ENCODE peak calls at places on chromosomes 4 and X, in five cellular contexts. X, V, H, G and J are unnamed samples.

GRCh38 chr4:150280081-150280950 is 202.1 kb downstream of the DCLK2 start:
- DNase-seq in H (no peak), X (peak; percentile 87), G (peak; percentile 97), V (peak; percentile 96), J (no peak)

GRCh38 chrX:103362504-103362903 is 6.2 kb downstream of the TCEAL9 start:
- DNase-seq in X (peak; percentile 54), G (peak; percentile 57), V (no peak), H (no peak), J (no peak)

GRCh38 chr4:1767770-1768366 is 25.2 kb upstream of the FGFR3 start:
- DNase-seq in G (peak; percentile 20), X (peak; percentile 41), H (no peak), V (no peak), J (peak; percentile 95)

GRCh38 chr4:22524895-22525294 is 9.0 kb upstream of the ADGRA3 start:
- DNase-seq in H (no peak), G (no peak), V (no peak), X (no peak), J (no peak)

GRCh38 chrX:120401301-120401700 is 39.4 kb downstream of the ATP1B4 start:
- DNase-seq in G (no peak), V (no peak), H (no peak), X (no peak), J (no peak)

GRCh38 chr4:102614801-102615200 is 113.6 kb downstream of the NFKB1 start:
- DNase-seq in V (no peak), G (no peak), X (no peak), H (no peak), J (no peak)

GRCh38 chr4:147528054-147528453 is 47.2 kb downstream of the EDNRA start:
- DNase-seq in X (no peak), V (no peak), H (no peak), G (no peak), J (no peak)

GRCh38 chr4:78310056-78310731 is 241.4 kb upstream of the ANXA3 start:
- DNase-seq in V (peak; percentile 4), X (peak; percentile 79), G (no peak), H (no peak), J (no peak)

GRCh38 chr4:186932196-186932595 is 208.5 kb upstream of the FAT1 start:
- DNase-seq in V (no peak), G (peak; percentile 51), X (no peak), H (no peak), J (no peak)

GRCh38 chr4:73872331-73873108 is 3.3 kb downstream of the CXCL1 start:
- DNase-seq in V (no peak), G (no peak), H (no peak), X (peak; percentile 38), J (no peak)

GRCh38 chr4:114378306-114378903 is 220.2 kb upstream of the UGT8 start:
- DNase-seq in V (peak; percentile 32), X (peak; percentile 51), H (no peak), G (peak; percentile 53), J (no peak)

GRCh38 chrX:129637217-129638109 is 17.3 kb downstream of the APLN start:
- DNase-seq in H (peak; percentile 33), V (peak; percentile 40), G (peak; percentile 30), X (peak; percentile 47), J (peak; percentile 56)

GRCh38 chr4:170047774-170048354 is 21.7 kb upstream of the MFAP3L start:
- DNase-seq in V (peak; percentile 25), G (peak; percentile 53), X (peak; percentile 58), H (no peak), J (no peak)

GRCh38 chr4:105158837-105159236 is 12.2 kb downstream of the TET2 start:
- DNase-seq in H (no peak), V (no peak), G (peak; percentile 46), X (peak; percentile 35), J (no peak)

GRCh38 chr4:110041742-110042141 is 129.1 kb downstream of the EGF start:
- DNase-seq in H (no peak), X (no peak), V (no peak), G (no peak), J (no peak)

GRCh38 chr4:126794363-126794762 is 838.4 kb upstream of the INTU start:
- DNase-seq in X (peak; percentile 94), H (no peak), G (peak; percentile 68), V (peak; percentile 64), J (no peak)

GRCh38 chr4:40848981-40849380 is 99.2 kb downstream of the NSUN7 start:
- DNase-seq in X (no peak), H (no peak), G (peak; percentile 50), V (no peak), J (no peak)

GRCh38 chrX:49001521-49002090 is 458 bp downstream of the GRIPAP1 start:
- DNase-seq in X (peak; percentile 41), H (peak; percentile 12), V (peak; percentile 52), G (peak; percentile 43), J (peak; percentile 39)

GRCh38 chr4:101969965-101970364 is 179.4 kb downstream of the BANK1 start:
- DNase-seq in G (no peak), V (no peak), H (no peak), X (no peak), J (no peak)

GRCh38 chr4:133081246-133081645 is 67.8 kb upstream of the PCDH10 start:
- DNase-seq in V (no peak), H (no peak), G (no peak), X (no peak), J (no peak)
- TF ChIP-seq CTCF in V (no peak), H (no peak), G (no peak), X (no peak), J (no peak)

DNA sequence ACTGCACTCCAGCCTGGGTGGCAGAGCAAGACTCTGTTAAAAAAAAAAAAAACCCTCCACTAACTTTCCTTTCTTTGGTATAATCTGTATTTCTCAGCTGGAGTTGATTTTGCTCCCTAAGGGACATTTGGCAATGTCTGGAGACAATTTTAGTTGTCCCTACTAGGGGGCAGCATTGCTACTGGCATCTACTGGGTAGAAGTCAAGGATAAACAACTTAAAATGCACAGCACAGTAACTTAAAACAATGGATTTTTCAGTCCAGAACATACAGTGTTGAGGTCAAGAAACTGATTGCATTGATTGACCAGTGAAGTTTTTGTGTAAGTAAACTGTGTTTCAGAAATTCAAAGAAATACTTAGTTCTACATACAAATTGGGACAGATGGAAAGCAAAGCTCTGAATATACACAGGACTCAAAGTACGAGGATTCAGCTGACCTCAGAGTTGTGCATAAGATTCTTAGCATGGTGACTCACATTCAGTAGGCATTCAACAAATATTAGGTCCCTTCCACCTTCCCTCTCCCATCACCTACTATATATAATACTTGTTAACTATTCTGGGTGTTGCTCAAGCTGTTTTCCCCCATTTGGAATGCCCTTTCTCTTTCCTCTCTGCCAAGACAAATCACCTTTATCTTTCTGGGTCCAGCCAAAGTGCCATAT is 8.8 kb downstream of the DDX53 start:
- DNase-seq in H (no peak), V (no peak), G (peak; percentile 49), X (peak; percentile 35), J (no peak)
- TF ChIP-seq CTCF in H (peak; percentile 39), V (peak; percentile 33), G (peak; percentile 40), X (peak; percentile 31), J (peak; percentile 47)

GRCh38 chrX:111164728-111165127 is 68.7 kb downstream of the PAK3 start:
- DNase-seq in H (no peak), G (no peak), V (no peak), X (peak; percentile 10), J (no peak)
- TF ChIP-seq CTCF in H (no peak), G (peak; percentile 23), V (peak; percentile 44), X (peak; percentile 8), J (peak; percentile 39)

GRCh38 chr4:10622728-10623127 is 61.8 kb downstream of the CLNK start:
- DNase-seq in G (no peak), V (no peak), H (peak; percentile 26), X (peak; percentile 10), J (no peak)
- TF ChIP-seq CTCF in G (no peak), V (no peak), H (peak; percentile 70), X (peak; percentile 25), J (no peak)

GRCh38 chr4:56976878-56977320 is 507 bp downstream of the NOA1 start:
- DNase-seq in V (peak; percentile 63), H (no peak), X (peak; percentile 50), G (no peak), J (no peak)
- TF ChIP-seq CTCF in V (no peak), H (no peak), X (peak; percentile 54), G (no peak), J (no peak)

DNA sequence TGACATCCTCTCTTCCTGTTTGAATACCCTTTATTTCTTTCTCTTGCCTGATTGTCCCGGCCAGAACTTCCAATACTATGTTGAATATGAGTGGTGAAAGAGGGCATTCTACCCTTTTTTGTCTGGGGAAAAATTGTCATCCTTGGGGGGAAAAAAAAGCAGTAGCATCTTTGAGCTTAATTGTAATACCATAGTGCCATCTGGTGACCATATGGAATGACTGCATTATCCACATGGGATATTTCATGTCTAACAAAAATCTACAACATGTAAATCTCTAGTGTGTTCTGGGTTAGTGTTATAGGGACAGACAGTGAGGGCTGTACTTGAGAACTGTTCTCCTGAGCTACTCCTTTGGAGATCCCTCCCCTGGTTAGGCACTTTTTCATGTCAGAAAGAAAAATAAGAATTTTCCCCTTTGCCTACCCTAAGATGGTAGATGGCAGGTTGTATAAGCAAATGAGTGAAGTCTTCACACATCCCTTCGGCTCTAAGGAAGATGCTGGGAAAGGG is 26.0 kb downstream of the CAPN6 start:
- DNase-seq in X (peak; percentile 20), G (peak; percentile 12), H (no peak), V (peak; percentile 5), J (no peak)
- TF ChIP-seq CTCF in X (peak; percentile 31), G (peak; percentile 29), H (peak; percentile 35), V (peak; percentile 62), J (peak; percentile 57)

DNA sequence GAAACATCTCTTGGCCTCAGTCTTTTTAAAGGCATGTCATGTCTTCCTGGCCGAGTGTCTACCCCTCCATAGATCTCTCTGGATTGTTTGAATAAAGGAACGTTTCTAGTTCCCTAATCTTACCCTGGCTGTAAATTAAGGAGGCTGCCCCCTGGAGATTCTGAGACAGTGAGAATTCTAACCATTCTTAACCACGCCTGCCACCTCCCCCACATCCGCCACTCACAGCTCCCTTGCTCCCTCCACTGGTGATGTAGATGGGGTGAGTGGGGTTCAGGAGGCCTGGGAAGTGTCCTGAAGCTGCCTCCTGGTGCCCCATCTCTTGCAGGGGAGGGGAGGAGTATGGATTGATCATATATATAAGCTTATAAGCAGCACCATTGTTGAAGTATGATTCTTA is 48.0 kb upstream of the TRIM2 start:
- DNase-seq in G (peak; percentile 5), X (no peak), H (no peak), V (no peak), J (no peak)
- TF ChIP-seq CTCF in G (no peak), X (no peak), H (peak; percentile 25), V (no peak), J (peak; percentile 36)